ENCODE peak calls at places on chromosomes 2 and 18, in four cellular contexts. Z is osteocyte; W is activated T-cell treated with anti-CD3 and anti-CD28 coated beads, Interleukin-2, amount 50 U/mL, for 72 hours; X is effector CD8-positive, alpha-beta T cell. T is an unnamed sample.

GRCh38 chr2:232486558-232487384 is 863 bp downstream of the ECEL1 start:
- DNase-seq in W (no peak), Z (no peak), X (no peak), T (no peak)

GRCh38 chr2:53632714-53633113 is 134.9 kb upstream of the CHAC2 start:
- DNase-seq in Z (no peak), X (no peak), W (no peak), T (peak)

GRCh38 chr18:9827856-9828793 is 57.6 kb upstream of the TXNDC2 start:
- DNase-seq in X (no peak), W (peak), Z (no peak), T (peak)

GRCh38 chr18:74221081-74221480 is 70.7 kb downstream of the CYB5A start:
- DNase-seq in W (no peak), X (no peak), Z (no peak), T (no peak)

GRCh38 chr18:76483780-76484179 is 11.3 kb downstream of the ZNF516 start:
- DNase-seq in X (no peak), Z (no peak), W (no peak), T (no peak)

GRCh38 chr2:168758970-168759820 is 43.2 kb upstream of the NOSTRIN start:
- DNase-seq in W (peak), Z (no peak), X (no peak), T (peak)

GRCh38 chr2:68776124-68776523 is 41.5 kb downstream of the ARHGAP25 start:
- DNase-seq in W (no peak), Z (no peak), X (no peak), T (no peak)

GRCh38 chr2:113858764-113859163 is 31.1 kb upstream of the ACTR3 start:
- DNase-seq in X (no peak), Z (no peak), W (no peak), T (peak)

GRCh38 chr2:120901213-120901612 is 165.5 kb downstream of the GLI2 start:
- DNase-seq in X (no peak), Z (no peak), W (no peak), T (no peak)

GRCh38 chr18:45726603-45727002 is 2.6 kb downstream of the SLC14A1 start:
- DNase-seq in Z (no peak), X (no peak), W (no peak), T (no peak)

GRCh38 chr2:183123959-183124221 is 353 bp upstream of the NUP35 start:
- DNase-seq in X (no peak), W (no peak), Z (no peak), T (no peak)

GRCh38 chr18:26487437-26487836 is 60.9 kb downstream of the KCTD1 start:
- DNase-seq in Z (no peak), W (peak), X (no peak), T (peak)

GRCh38 chr2:65024149-65024829 is 31.9 kb upstream of the CEP68 start:
- DNase-seq in X (no peak), Z (no peak), W (no peak), T (no peak)

GRCh38 chr2:180385601-180386201 is 378.6 kb upstream of the CWC22 start:
- DNase-seq in Z (no peak), X (no peak), W (no peak), T (no peak)

T was measured in kidney glomerular epithelial cell.